ENCODE peak calls at places on chromosomes 5 and 9, in nine cellular contexts. M is smooth muscle cell of the brain vasculature, R is T-helper 22 cell, V is transverse colon, T is AG09309, P is stromal cell of bone marrow, Y is amniotic epithelial cell, Z is activated B cell treated with CpG ODN at 0.5 μM for 24 hours, E is upper lobe of left lung. I is an unnamed sample.

GRCh38 chr9:93329632-93330286 is 121.7 kb upstream of the FAM120A start:
- DNase-seq in M (no peak), R (no peak), V (no peak), T (no peak), P (no peak), Y (no peak), Z (no peak), E (no peak), I (no peak)

GRCh38 chr9:115591584-115591984 is 473.6 kb upstream of the TNC start:
- DNase-seq in M (peak), R (no peak), V (peak), T (peak), P (peak), Y (peak), Z (no peak), E (no peak), I (peak)

GRCh38 chr9:137744632-137745183 is 125.9 kb downstream of the EHMT1 start:
- DNase-seq in M (no peak), R (no peak), V (no peak), T (no peak), P (no peak), Y (no peak), Z (no peak), E (no peak), I (no peak)

GRCh38 chr9:10612649-10613398 is at the start of gene PTPRD:
- DNase-seq in M (no peak), R (no peak), V (peak), T (no peak), P (no peak), Y (peak), Z (no peak), E (peak), I (peak)

GRCh38 chr9:113187935-113188595 is 33.0 kb downstream of the FKBP15 start:
- DNase-seq in M (peak), R (no peak), V (peak), T (peak), P (peak), Y (peak), Z (no peak), E (no peak), I (peak)

GRCh38 chr5:5558102-5558501 is 135.6 kb downstream of the ICE1 start:
- DNase-seq in M (no peak), R (no peak), V (no peak), T (no peak), P (no peak), Y (no peak), Z (no peak), E (no peak), I (no peak)

GRCh38 chr9:35054871-35055644 is 17.4 kb downstream of the VCP start:
- DNase-seq in M (no peak), R (no peak), V (no peak), T (no peak), P (no peak), Y (no peak), Z (no peak), E (no peak), I (no peak)

GRCh38 chr5:73908440-73908839 is 282.4 kb downstream of the ARHGEF28 start:
- DNase-seq in M (no peak), R (no peak), V (no peak), T (no peak), P (no peak), Y (no peak), Z (no peak), E (no peak), I (no peak)

GRCh38 chr9:131597246-131597645 is 51.9 kb downstream of the PRRT1B start:
- DNase-seq in M (no peak), R (no peak), V (no peak), T (no peak), P (no peak), Y (no peak), Z (no peak), E (no peak), I (no peak)

GRCh38 chr5:116420540-116420939 is 154.1 kb downstream of the SEMA6A start:
- DNase-seq in M (no peak), R (no peak), V (no peak), T (no peak), P (no peak), Y (no peak), Z (no peak), E (no peak), I (no peak)

GRCh38 chr5:52177193-52177592 is 610.5 kb upstream of the ITGA1 start:
- DNase-seq in M (no peak), R (no peak), V (no peak), T (no peak), P (no peak), Y (no peak), Z (no peak), E (no peak), I (no peak)

GRCh38 chr9:133708770-133709611 is 29.2 kb downstream of the SARDH start:
- DNase-seq in M (no peak), R (peak), V (no peak), T (no peak), P (no peak), Y (no peak), Z (peak), E (peak), I (peak)

GRCh38 chr5:167582263-167582662 is 709.2 kb upstream of the WWC1 start:
- DNase-seq in M (no peak), R (no peak), V (no peak), T (no peak), P (no peak), Y (peak), Z (no peak), E (no peak), I (no peak)

GRCh38 chr9:127389391-127390242 is 7.4 kb upstream of the SLC2A8 start:
- DNase-seq in M (no peak), R (no peak), V (no peak), T (no peak), P (no peak), Y (no peak), Z (no peak), E (no peak), I (no peak)

GRCh38 chr5:98827161-98827560 is 53.7 kb downstream of the RGMB start:
- DNase-seq in M (peak), R (no peak), V (no peak), T (no peak), P (peak), Y (peak), Z (no peak), E (no peak), I (no peak)

GRCh38 chr5:40376566-40376965 is 303.1 kb upstream of the PTGER4 start:
- DNase-seq in M (no peak), R (no peak), V (no peak), T (no peak), P (no peak), Y (no peak), Z (no peak), E (no peak), I (no peak)

GRCh38 chr5:146560205-146560812 is 44.3 kb upstream of the GPR151 start:
- DNase-seq in M (no peak), R (no peak), V (no peak), T (peak), P (no peak), Y (no peak), Z (no peak), E (no peak), I (peak)